ENCODE peak calls at places on chromosomes 4 and X, in eight cellular contexts. R is dorsolateral prefrontal cortex, V is coronary artery, P is endothelial cell, G is heart right ventricle, Z is ascending aorta, A is kidney epithelial cell, X is cardiac muscle cell. T is an unnamed sample.

GRCh38 chr4:88439161-88439760 is 17.7 kb upstream of the HERC5 start:
- DNase-seq in R (no peak), V (no peak), P (no peak), G (no peak), Z (no peak), A (no peak), X (no peak), T (no peak)

GRCh38 chr4:90241008-90241407 is 113.8 kb downstream of the CCSER1 start:
- DNase-seq in R (no peak), V (no peak), P (no peak), G (no peak), Z (no peak), A (no peak), X (no peak), T (no peak)

GRCh38 chr4:14667624-14668295 is 334.5 kb upstream of the CPEB2 start:
- DNase-seq in R (no peak), V (no peak), P (no peak), G (no peak), Z (no peak), A (no peak), X (no peak), T (no peak)

GRCh38 chr4:740656-741282 is 35.1 kb downstream of the PCGF3 start:
- DNase-seq in R (no peak), V (no peak), P (no peak), G (no peak), Z (no peak), A (no peak), X (no peak), T (no peak)

GRCh38 chr4:95141376-95141775 is 383.6 kb downstream of the BMPR1B start:
- DNase-seq in R (no peak), V (no peak), P (no peak), G (no peak), Z (no peak), A (no peak), X (no peak), T (no peak)

GRCh38 chrX:14489437-14489836 is 39.9 kb upstream of the GLRA2 start:
- DNase-seq in R (no peak), V (no peak), P (no peak), G (no peak), Z (no peak), A (peak; percentile 25), X (no peak), T (no peak)

GRCh38 chr4:55269470-55269869 is 76.6 kb upstream of the SRD5A3 start:
- DNase-seq in R (no peak), V (no peak), P (no peak), G (no peak), Z (no peak), A (no peak), X (no peak), T (no peak)

GRCh38 chrX:15947648-15948317 is 93.2 kb upstream of the AP1S2 start:
- DNase-seq in R (no peak), V (no peak), P (peak; percentile 17), G (no peak), Z (no peak), A (no peak), X (no peak), T (no peak)

GRCh38 chr4:87092389-87093141 is 127.9 kb downstream of the KLHL8 start:
- DNase-seq in R (no peak), V (no peak), P (no peak), G (peak; percentile 70), Z (no peak), A (peak; percentile 99), X (peak; percentile 47), T (peak; percentile 89)

GRCh38 chr4:8593268-8594096 is 917 bp downstream of the CPZ start:
- DNase-seq in R (no peak), V (no peak), P (no peak), G (no peak), Z (no peak), A (no peak), X (no peak), T (no peak)

GRCh38 chrX:119045884-119046283 is 26.9 kb upstream of the CT47C1 start:
- DNase-seq in R (no peak), V (no peak), P (no peak), G (no peak), Z (no peak), A (no peak), X (no peak), T (no peak)

GRCh38 chr4:92182006-92182735 is 121.6 kb upstream of the GRID2 start:
- DNase-seq in R (no peak), V (no peak), P (no peak), G (no peak), Z (no peak), A (no peak), X (no peak), T (no peak)

DNA sequence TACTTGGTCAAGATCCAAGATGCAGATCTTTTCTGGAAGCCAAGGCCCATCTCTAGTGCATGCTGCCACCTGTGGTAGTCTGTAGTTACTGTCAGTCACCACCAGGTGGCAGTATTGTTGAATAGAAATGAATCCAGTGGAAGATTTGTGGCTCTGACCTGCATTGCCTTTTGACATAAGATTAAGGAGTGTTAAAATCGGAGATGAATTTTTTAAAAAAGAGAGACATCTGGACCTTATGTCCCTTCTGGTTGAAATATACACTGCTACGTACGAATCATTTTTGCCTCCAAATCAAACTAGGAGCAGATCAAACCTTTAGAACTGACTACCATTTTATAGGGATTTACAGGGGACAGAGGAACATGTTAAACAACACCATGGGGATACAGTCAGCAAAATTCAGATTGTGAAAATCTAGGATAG is 46.9 kb upstream of the RHOH start:
- DNase-seq in R (no peak), V (no peak), P (peak; percentile 59), G (peak; percentile 64), Z (no peak), A (no peak), X (peak; percentile 57), T (peak; percentile 23)
- TF ChIP-seq CTCF in R (peak; percentile 80), V (peak; percentile 67), P (peak; percentile 99), G (peak; percentile 88), Z (peak; percentile 69), A (peak; percentile 66), X (peak; percentile 69), T (peak; percentile 69)

GRCh38 chr4:159384017-159384416 is 281.1 kb downstream of the RAPGEF2 start:
- DNase-seq in R (no peak), V (no peak), P (no peak), G (no peak), Z (no peak), A (no peak), X (no peak), T (no peak)

GRCh38 chr4:159383569-159383934 is 280.7 kb downstream of the RAPGEF2 start:
- DNase-seq in R (no peak), V (no peak), P (no peak), G (no peak), Z (no peak), A (no peak), X (peak; percentile 77), T (no peak)

GRCh38 chr4:159386620-159387019 is 283.7 kb downstream of the RAPGEF2 start:
- DNase-seq in R (no peak), V (no peak), P (no peak), G (no peak), Z (no peak), A (no peak), X (no peak), T (no peak)

GRCh38 chr4:159382875-159383568 is 280.1 kb downstream of the RAPGEF2 start:
- DNase-seq in R (no peak), V (no peak), P (no peak), G (no peak), Z (no peak), A (no peak), X (no peak), T (no peak)

DNA sequence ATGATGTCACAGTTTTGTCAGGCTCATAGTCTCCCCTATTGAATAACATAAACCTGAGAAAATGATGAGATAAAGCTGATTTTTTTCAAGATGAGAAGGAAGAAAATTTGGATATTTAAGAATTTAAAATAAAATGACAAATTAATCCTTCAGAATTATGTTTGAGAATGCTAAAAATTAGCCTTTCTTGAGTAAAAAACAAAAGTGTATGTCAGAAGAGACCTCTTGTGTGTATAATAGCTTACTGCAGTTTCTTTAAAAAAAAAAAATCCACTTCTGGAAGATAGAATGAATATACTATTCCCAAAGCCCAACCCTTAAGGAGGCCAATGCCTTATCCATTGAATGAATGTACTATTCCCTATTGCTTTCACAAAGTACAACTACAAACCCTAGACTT is 281.7 kb downstream of the RAPGEF2 start:
- DNase-seq in R (no peak), V (no peak), P (no peak), G (no peak), Z (no peak), A (no peak), X (no peak), T (no peak)
- TF ChIP-seq CTCF in R (no peak), V (no peak), P (no peak), G (no peak), Z (no peak), A (no peak), X (peak; percentile 31), T (no peak)

DNA sequence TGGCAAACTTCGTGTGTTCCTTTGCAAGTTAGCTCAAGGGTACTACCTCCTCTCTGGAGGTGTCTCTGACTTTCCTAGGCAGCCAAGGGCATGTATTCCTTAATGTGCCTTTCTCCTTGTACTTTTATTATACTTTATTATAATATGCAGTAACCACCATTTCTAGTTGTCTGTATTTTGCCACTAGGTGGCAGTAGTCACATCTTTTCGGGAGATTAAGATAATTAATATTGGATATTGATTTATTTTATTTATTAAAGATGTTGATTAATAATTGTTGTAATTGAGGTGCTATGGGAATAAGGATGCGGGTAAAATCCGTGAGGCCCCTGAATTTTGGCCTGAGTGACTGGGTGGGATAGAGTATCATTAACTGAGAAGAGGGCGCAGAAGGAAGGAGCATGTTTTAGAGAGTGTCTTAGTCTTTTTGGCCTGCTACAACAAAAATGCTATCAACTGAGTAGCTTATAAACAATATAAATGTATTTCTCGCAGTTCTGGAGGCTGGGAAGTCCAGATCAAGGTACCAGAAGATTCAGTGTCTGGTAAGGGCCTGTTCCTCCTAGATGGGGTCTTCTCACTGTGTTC is 153.3 kb downstream of the TMEM164 start:
- DNase-seq in R (no peak), V (no peak), P (no peak), G (no peak), Z (no peak), A (no peak), X (peak; percentile 21), T (no peak)
- TF ChIP-seq CTCF in R (peak; percentile 57), V (peak; percentile 36), P (peak; percentile 48), G (peak; percentile 62), Z (peak; percentile 48), A (no peak), X (peak; percentile 33), T (peak; percentile 48)

GRCh38 chrX:153814591-153815315 is 15.6 kb downstream of the PDZD4 start:
- DNase-seq in R (no peak), V (no peak), P (no peak), G (no peak), Z (no peak), A (no peak), X (no peak), T (no peak)

GRCh38 chrX:153819398-153820083 is 10.8 kb downstream of the PDZD4 start:
- DNase-seq in R (no peak), V (no peak), P (no peak), G (no peak), Z (no peak), A (no peak), X (no peak), T (no peak)

GRCh38 chrX:153818571-153819397 is 11.6 kb downstream of the PDZD4 start:
- DNase-seq in R (no peak), V (peak; percentile 70), P (peak; percentile 65), G (no peak), Z (no peak), A (no peak), X (peak; percentile 70), T (no peak)

GRCh38 chrX:153817291-153817690 is 13.1 kb downstream of the PDZD4 start:
- DNase-seq in R (no peak), V (no peak), P (no peak), G (no peak), Z (no peak), A (no peak), X (no peak), T (no peak)

GRCh38 chrX:153816821-153817220 is 13.5 kb downstream of the PDZD4 start:
- DNase-seq in R (no peak), V (no peak), P (no peak), G (no peak), Z (no peak), A (no peak), X (no peak), T (no peak)
- TF ChIP-seq CTCF in R (no peak), V (no peak), P (no peak), G (no peak), Z (no peak), A (no peak), X (no peak), T (no peak)

T was measured in retinal pigment epithelial cell.